ENCODE peak calls at places on chromosomes 12 and 14, in seven cellular contexts. I is brain microvascular endothelial cell, J is RWPE2, H is AG09309, Z is fibroblast of lung, C is sigmoid colon, G is cardiac muscle cell. T is an unnamed sample.

GRCh38 chr12:92226036-92226661 is 80.5 kb upstream of the BTG1 start:
- DNase-seq in J (no peak), G (no peak), C (no peak), H (no peak), Z (peak; percentile 35), I (peak; percentile 46), T (peak; percentile 5)

GRCh38 chr12:56151672-56152131 is 685 bp upstream of the MYL6B start:
- DNase-seq in G (no peak), Z (peak; percentile 23), C (no peak), J (no peak), I (no peak), H (no peak), T (no peak)

GRCh38 chr12:68240975-68241374 is 12.4 kb downstream of the IL22 start:
- DNase-seq in J (no peak), I (peak; percentile 59), Z (peak; percentile 33), G (peak; percentile 39), C (no peak), H (no peak), T (peak; percentile 48)

GRCh38 chr12:100208834-100209233 is 8.2 kb downstream of the ACTR6 start:
- DNase-seq in Z (no peak), H (no peak), C (no peak), I (no peak), J (no peak), G (no peak), T (no peak)

GRCh38 chr12:132151145-132151765 is 7.0 kb downstream of the NOC4L start:
- DNase-seq in C (no peak), Z (no peak), H (no peak), I (no peak), J (peak; percentile 64), G (no peak), T (no peak)

GRCh38 chr12:71947645-71948105 is 9.0 kb downstream of the TPH2 start:
- DNase-seq in G (peak; percentile 21), Z (peak; percentile 61), I (no peak), H (no peak), J (no peak), C (no peak), T (peak; percentile 47)

GRCh38 chr12:2387051-2387834 is 334.5 kb downstream of the CACNA1C start:
- DNase-seq in I (no peak), G (no peak), Z (peak; percentile 41), C (no peak), H (no peak), J (no peak), T (no peak)

GRCh38 chr12:56336361-56337167 is 2.1 kb upstream of the IL23A start:
- DNase-seq in I (no peak), C (no peak), Z (no peak), J (no peak), G (no peak), H (no peak), T (no peak)

GRCh38 chr14:106691601-106692291 is 1165.4 kb downstream of the TMEM121 start:
- DNase-seq in Z (no peak), C (no peak), G (no peak), I (no peak), J (no peak), H (no peak), T (no peak)

GRCh38 chr12:47729233-47729632 is 3.9 kb upstream of the ENDOU start:
- DNase-seq in H (no peak), I (no peak), J (no peak), Z (peak; percentile 29), G (no peak), C (no peak), T (peak; percentile 38)

GRCh38 chr14:71725802-71726638 is 206.2 kb upstream of the RGS6 start:
- DNase-seq in G (peak; percentile 79), C (no peak), H (no peak), J (no peak), I (peak; percentile 47), Z (peak; percentile 83), T (peak; percentile 81)

GRCh38 chr14:60166144-60166543 is 946 bp upstream of the DHRS7 start:
- DNase-seq in C (no peak), G (no peak), I (no peak), J (no peak), Z (no peak), H (no peak), T (no peak)

GRCh38 chr12:112599871-112600270 is 181.1 kb downstream of the PTPN11 start:
- DNase-seq in J (no peak), I (no peak), G (peak; percentile 63), Z (no peak), C (no peak), H (peak; percentile 1), T (peak; percentile 61)

GRCh38 chr12:130437555-130438242 is 100.0 kb downstream of the PIWIL1 start:
- DNase-seq in G (no peak), Z (no peak), C (peak; percentile 36), H (no peak), I (no peak), J (peak; percentile 37), T (no peak)

GRCh38 chr12:122148657-122149056 is 25.4 kb downstream of the IL31 start:
- DNase-seq in Z (peak; percentile 36), J (no peak), C (no peak), H (no peak), I (no peak), G (peak; percentile 55), T (peak; percentile 54)

GRCh38 chr14:65225299-65226159 is 123.2 kb upstream of the MAX start:
- DNase-seq in Z (no peak), H (no peak), C (no peak), J (no peak), G (no peak), I (no peak), T (no peak)

GRCh38 chr12:125853670-125854069 is 788.4 kb downstream of the AACS start:
- DNase-seq in H (no peak), Z (no peak), J (no peak), I (no peak), C (no peak), G (no peak), T (no peak)

GRCh38 chr14:100874051-100874410 is 29.5 kb downstream of the RTL1 start:
- DNase-seq in G (no peak), J (no peak), C (no peak), H (no peak), I (no peak), Z (no peak), T (no peak)

GRCh38 chr14:58668848-58669480 is 31.2 kb downstream of the DACT1 start:
- DNase-seq in Z (no peak), C (no peak), I (no peak), J (no peak), G (no peak), H (no peak), T (no peak)

GRCh38 chr14:24441904-24442239 is 704 bp downstream of the SDR39U1 start:
- DNase-seq in G (no peak), H (no peak), Z (peak; percentile 64), C (no peak), J (no peak), I (no peak), T (peak; percentile 64)

GRCh38 chr14:100645200-100645985 is 58.2 kb upstream of the BEGAIN start:
- DNase-seq in C (peak; percentile 81), G (peak; percentile 92), H (no peak), J (peak; percentile 90), Z (peak; percentile 78), I (peak; percentile 79), T (peak; percentile 83)

DNA sequence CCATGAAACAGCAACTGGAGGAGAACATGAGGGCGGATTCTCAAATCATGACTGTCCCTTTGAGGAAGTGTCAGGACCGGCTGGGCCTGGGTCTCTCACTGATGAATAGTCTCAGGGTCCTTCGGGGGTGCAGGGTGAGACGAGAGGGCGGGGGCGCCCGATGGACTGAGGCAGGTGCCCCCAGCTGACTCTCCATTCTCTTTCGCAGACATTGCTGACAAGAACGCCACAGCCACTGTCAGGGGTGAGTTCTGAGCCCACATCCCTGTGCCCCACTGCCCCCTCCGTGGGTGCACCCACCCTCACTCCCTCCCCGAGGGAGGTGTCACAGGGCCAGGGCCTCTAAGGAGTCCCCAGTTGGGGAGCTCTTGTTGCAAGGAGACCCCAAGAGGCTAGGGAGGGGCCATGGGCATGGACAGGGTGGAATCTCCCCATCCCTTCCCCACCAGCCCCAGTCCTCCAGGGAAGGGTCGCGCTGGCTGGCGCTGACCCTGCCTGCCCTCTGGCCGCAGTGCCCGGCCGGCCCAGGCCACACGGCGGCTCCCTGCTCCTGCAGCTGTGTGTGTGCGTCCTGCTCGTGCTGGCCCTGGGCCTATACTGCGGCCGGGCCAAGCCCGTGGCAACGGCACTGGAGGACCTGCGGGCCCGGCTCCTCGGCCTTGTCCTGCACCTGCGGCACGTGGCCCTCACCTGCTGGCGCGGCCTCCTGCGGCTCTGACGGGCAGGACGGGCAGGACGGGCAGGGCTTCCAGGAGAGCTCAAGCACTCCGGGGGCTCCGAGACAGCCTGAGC is 8.7 kb downstream of the C14orf180 start:
- DNase-seq in Z (no peak), J (no peak), G (no peak), C (no peak), I (no peak), H (no peak), T (no peak)
- H3K4me3 ChIP-seq in Z (no peak overlapping the region), J (no peak overlapping the region), G (no peak overlapping the region), C (no peak overlapping the region), I (no peak overlapping the region), H (no peak overlapping the region), T (no peak overlapping the region)

GRCh38 chr14:31543969-31544799 is 17.0 kb upstream of the NUBPL start:
- DNase-seq in Z (no peak), G (peak; percentile 27), H (no peak), C (no peak), J (no peak), I (no peak), T (peak; percentile 32)
- TF ChIP-seq CTCF in Z (peak; percentile 49), G (peak; percentile 41), H (peak; percentile 14), C (no peak), J (peak; percentile 30), I (peak; percentile 49), T (peak; percentile 34)

DNA sequence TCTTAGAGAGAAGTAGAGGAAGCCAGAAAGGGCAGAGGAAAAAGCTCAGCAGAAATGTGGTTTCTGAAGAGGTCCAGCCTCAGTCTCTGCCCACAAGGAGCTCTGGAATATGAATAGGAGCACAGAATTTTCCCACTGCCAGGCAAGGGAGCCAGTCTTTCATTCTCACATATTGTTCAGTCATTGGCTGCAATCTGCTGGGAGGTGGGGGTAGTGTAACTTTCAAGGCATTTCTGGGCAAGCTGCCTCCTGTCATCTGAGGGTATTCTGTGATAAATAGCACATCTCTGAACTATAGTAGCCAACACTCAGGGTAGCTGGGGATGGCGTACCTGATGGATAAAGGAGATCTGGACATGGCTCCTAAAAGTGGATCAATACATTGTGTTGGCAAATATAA is 127.2 kb downstream of the LRRK2 start:
- DNase-seq in J (no peak), C (no peak), I (no peak), H (no peak), Z (peak; percentile 7), G (no peak), T (no peak)
- H3K4me3 ChIP-seq in J (no peak overlapping the region), C (no peak overlapping the region), I (no peak overlapping the region), H (no peak overlapping the region), Z (no peak overlapping the region), G (no peak overlapping the region), T (no peak overlapping the region)

GRCh38 chr14:73633517-73634332 is 11.1 kb upstream of the DNAL1 start:
- DNase-seq in H (peak; percentile 29), J (no peak), I (peak; percentile 44), G (peak; percentile 86), Z (peak; percentile 60), C (peak; percentile 79), T (peak; percentile 83)
- TF ChIP-seq CTCF in H (peak; percentile 86), J (peak; percentile 99), I (peak; percentile 88), G (peak; percentile 83), Z (peak; percentile 86), C (peak; percentile 83), T (peak; percentile 81)

DNA sequence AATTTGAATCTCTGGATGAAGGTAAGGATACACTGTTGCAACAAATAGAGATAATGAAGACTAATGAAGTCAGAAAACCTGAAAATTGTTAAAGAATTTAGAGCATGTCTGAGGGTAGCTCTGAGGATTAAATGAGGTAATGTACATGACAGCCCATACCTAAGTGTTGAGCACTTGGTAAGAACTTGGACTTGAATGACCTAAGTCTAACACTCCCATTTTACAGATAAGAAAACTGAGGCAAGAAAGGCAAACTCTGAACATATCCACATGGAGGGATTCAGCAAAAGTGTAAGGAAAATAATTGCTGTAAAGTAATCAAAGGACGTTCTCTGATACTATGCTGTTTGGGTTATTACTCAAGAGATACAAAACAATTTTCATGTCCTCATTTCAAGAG is 29.0 kb downstream of the PTPRB start:
- DNase-seq in J (no peak), H (no peak), Z (peak; percentile 65), G (no peak), I (no peak), C (no peak), T (no peak)
- H3K4me3 ChIP-seq in J (no peak overlapping the region), H (no peak overlapping the region), Z (no peak overlapping the region), G (no peak overlapping the region), I (no peak overlapping the region), C (peak overlapping the region; percentile 48), T (no peak overlapping the region)

T was measured in cardiac fibroblast.